ENCODE peak calls at places on chromosomes 6 and 20, in five cellular contexts. One of them, this sample, is unnamed.

GRCh38 chr6:110357298-110357695 is 852 bp downstream of the METTL24 start:
- DNase-seq in heart right ventricle: no peak
- DNase-seq in breast epithelium: no peak
- DNase-seq in tibial nerve: no peak
- DNase-seq in adrenal gland: no peak
- DNase-seq in this sample: no peak

GRCh38 chr6:88562737-88563625 is 396.8 kb upstream of the CNR1 start:
- DNase-seq in heart right ventricle: no peak
- DNase-seq in breast epithelium: no peak
- DNase-seq in tibial nerve: no peak
- DNase-seq in adrenal gland: no peak
- DNase-seq in this sample: no peak

GRCh38 chr6:42929928-42930360 is 664 bp downstream of the CNPY3 start:
- DNase-seq in heart right ventricle: no peak
- DNase-seq in adrenal gland: no peak
- DNase-seq in breast epithelium: no peak
- DNase-seq in tibial nerve: peak; percentile 13
- DNase-seq in this sample: no peak

GRCh38 chr20:2329286-2329685 is 33.5 kb downstream of the TGM3 start:
- DNase-seq in breast epithelium: no peak
- DNase-seq in tibial nerve: no peak
- DNase-seq in adrenal gland: no peak
- DNase-seq in heart right ventricle: no peak
- DNase-seq in this sample: no peak

GRCh38 chr6:4356899-4357659 is 221.7 kb upstream of the ECI2 start:
- DNase-seq in heart right ventricle: no peak
- DNase-seq in adrenal gland: no peak
- DNase-seq in breast epithelium: no peak
- DNase-seq in tibial nerve: no peak
- DNase-seq in this sample: no peak

GRCh38 chr20:47854687-47855212 is 69.5 kb upstream of the SULF2 start:
- DNase-seq in tibial nerve: no peak
- DNase-seq in adrenal gland: peak; percentile 63
- DNase-seq in breast epithelium: no peak
- DNase-seq in heart right ventricle: no peak
- DNase-seq in this sample: no peak

GRCh38 chr6:110511401-110511800 is 35.0 kb upstream of the SLC22A16 start:
- DNase-seq in tibial nerve: no peak
- DNase-seq in heart right ventricle: no peak
- DNase-seq in adrenal gland: no peak
- DNase-seq in breast epithelium: no peak
- DNase-seq in this sample: no peak

GRCh38 chr20:13213335-13213734 is 7.7 kb upstream of the ISM1 start:
- DNase-seq in tibial nerve: no peak
- DNase-seq in breast epithelium: no peak
- DNase-seq in heart right ventricle: no peak
- DNase-seq in adrenal gland: no peak
- DNase-seq in this sample: no peak

GRCh38 chr6:17081273-17081672 is 20.6 kb upstream of the STMND1 start:
- DNase-seq in tibial nerve: no peak
- DNase-seq in adrenal gland: no peak
- DNase-seq in breast epithelium: no peak
- DNase-seq in heart right ventricle: no peak
- DNase-seq in this sample: no peak

GRCh38 chr20:47456952-47457724 is 44.5 kb upstream of the NCOA3 start:
- DNase-seq in tibial nerve: no peak
- DNase-seq in adrenal gland: no peak
- DNase-seq in heart right ventricle: no peak
- DNase-seq in breast epithelium: no peak
- DNase-seq in this sample: no peak

GRCh38 chr20:5013682-5014447 is 12.6 kb upstream of the SLC23A2 start:
- DNase-seq in breast epithelium: no peak
- DNase-seq in heart right ventricle: no peak
- DNase-seq in adrenal gland: no peak
- DNase-seq in tibial nerve: no peak
- DNase-seq in this sample: no peak

GRCh38 chr20:6783752-6784725 is 16.6 kb downstream of the BMP2 start:
- DNase-seq in tibial nerve: no peak
- DNase-seq in adrenal gland: no peak
- DNase-seq in breast epithelium: no peak
- DNase-seq in heart right ventricle: no peak
- DNase-seq in this sample: no peak

GRCh38 chr20:13700761-13701160 is 62.0 kb upstream of the TASP1 start:
- DNase-seq in adrenal gland: no peak
- DNase-seq in heart right ventricle: no peak
- DNase-seq in tibial nerve: no peak
- DNase-seq in breast epithelium: no peak
- DNase-seq in this sample: no peak

GRCh38 chr6:16239798-16240123 is 1.4 kb downstream of the GMPR start:
- DNase-seq in tibial nerve: no peak
- DNase-seq in heart right ventricle: no peak
- DNase-seq in breast epithelium: no peak
- DNase-seq in adrenal gland: peak; percentile 87
- DNase-seq in this sample: no peak

GRCh38 chr6:77786935-77787629 is 134.2 kb downstream of the MEI4 start:
- DNase-seq in breast epithelium: no peak
- DNase-seq in adrenal gland: no peak
- DNase-seq in heart right ventricle: no peak
- DNase-seq in tibial nerve: no peak
- DNase-seq in this sample: no peak

GRCh38 chr6:111781055-111781708 is 92.1 kb downstream of the FYN start:
- DNase-seq in tibial nerve: no peak
- DNase-seq in heart right ventricle: no peak
- DNase-seq in breast epithelium: no peak
- DNase-seq in adrenal gland: no peak
- DNase-seq in this sample: no peak

GRCh38 chr6:31657406-31658157 is 1.9 kb downstream of the APOM start:
- DNase-seq in tibial nerve: no peak
- DNase-seq in breast epithelium: no peak
- DNase-seq in heart right ventricle: no peak
- DNase-seq in adrenal gland: no peak
- DNase-seq in this sample: no peak

GRCh38 chr20:61757678-61758555 is 307.8 kb downstream of the TAF4 start:
- DNase-seq in breast epithelium: peak; percentile 19
- DNase-seq in tibial nerve: no peak
- DNase-seq in heart right ventricle: no peak
- DNase-seq in adrenal gland: no peak
- DNase-seq in this sample: no peak

GRCh38 chr6:148055410-148055809 is 287.2 kb upstream of the SASH1 start:
- DNase-seq in breast epithelium: no peak
- DNase-seq in tibial nerve: no peak
- DNase-seq in adrenal gland: no peak
- DNase-seq in heart right ventricle: no peak
- DNase-seq in this sample: no peak

GRCh38 chr20:51529758-51530157 is 12.8 kb downstream of the NFATC2 start:
- DNase-seq in heart right ventricle: no peak
- DNase-seq in adrenal gland: no peak
- DNase-seq in breast epithelium: no peak
- DNase-seq in tibial nerve: no peak
- DNase-seq in this sample: no peak

GRCh38 chr6:144811140-144811539 is 526.0 kb downstream of the UTRN start:
- DNase-seq in breast epithelium: no peak
- DNase-seq in heart right ventricle: no peak
- DNase-seq in tibial nerve: no peak
- DNase-seq in adrenal gland: no peak
- DNase-seq in this sample: no peak

GRCh38 chr20:16059841-16060240 is 513.4 kb downstream of the KIF16B start:
- DNase-seq in adrenal gland: no peak
- DNase-seq in breast epithelium: no peak
- DNase-seq in tibial nerve: no peak
- DNase-seq in heart right ventricle: no peak
- DNase-seq in this sample: no peak

GRCh38 chr6:35742842-35743241 is 6.0 kb downstream of the ARMC12 start:
- DNase-seq in heart right ventricle: no peak
- DNase-seq in tibial nerve: no peak
- DNase-seq in breast epithelium: peak; percentile 2
- DNase-seq in adrenal gland: no peak
- DNase-seq in this sample: no peak

GRCh38 chr6:85390105-85390728 is 59.7 kb upstream of the NT5E start:
- DNase-seq in tibial nerve: no peak
- DNase-seq in adrenal gland: no peak
- DNase-seq in heart right ventricle: no peak
- DNase-seq in breast epithelium: no peak
- DNase-seq in this sample: no peak

GRCh38 chr6:64383277-64383676 is 747.7 kb downstream of the PHF3 start:
- DNase-seq in tibial nerve: no peak
- DNase-seq in adrenal gland: no peak
- DNase-seq in heart right ventricle: no peak
- DNase-seq in breast epithelium: no peak
- DNase-seq in this sample: no peak

GRCh38 chr20:50321797-50322480 is 131.3 kb downstream of the CEBPB start:
- DNase-seq in adrenal gland: peak; percentile 29
- DNase-seq in tibial nerve: no peak
- DNase-seq in heart right ventricle: no peak
- DNase-seq in breast epithelium: no peak
- DNase-seq in this sample: no peak

DNA sequence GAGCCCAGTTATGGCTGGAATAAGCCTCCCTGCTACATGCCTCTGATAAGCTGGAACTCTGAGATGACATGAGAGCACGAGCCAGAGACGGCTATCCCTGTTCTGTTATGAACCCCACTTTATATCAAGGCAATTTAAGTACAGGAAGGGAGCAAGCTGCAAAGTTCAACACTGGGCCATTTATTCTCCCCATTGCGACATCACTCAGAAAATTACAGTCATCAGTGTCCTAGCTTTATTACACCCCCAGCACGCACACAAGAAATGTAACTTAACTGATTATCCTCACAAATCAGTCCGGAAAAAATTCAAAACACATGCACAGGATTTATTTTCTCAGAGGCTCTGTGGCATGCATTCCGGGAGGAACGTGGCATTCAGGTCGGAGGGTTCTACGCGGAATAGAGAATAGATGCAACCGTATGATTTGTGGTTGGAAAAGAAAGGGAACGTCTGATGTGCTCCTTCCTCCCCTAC is 125.4 kb upstream of the SLC2A12 start:
- DNase-seq in breast epithelium: no peak
- DNase-seq in tibial nerve: peak; percentile 34
- DNase-seq in adrenal gland: no peak
- DNase-seq in heart right ventricle: no peak
- DNase-seq in this sample: no peak
- H3K4me3 ChIP-seq in breast epithelium: peak overlapping the region; percentile 49
- H3K4me3 ChIP-seq in tibial nerve: peak overlapping the region; percentile 53
- H3K4me3 ChIP-seq in adrenal gland: no peak overlapping the region
- H3K4me3 ChIP-seq in heart right ventricle: peak overlapping the region; percentile 45
- H3K4me3 ChIP-seq in this sample: peak overlapping the region; percentile 90

DNA sequence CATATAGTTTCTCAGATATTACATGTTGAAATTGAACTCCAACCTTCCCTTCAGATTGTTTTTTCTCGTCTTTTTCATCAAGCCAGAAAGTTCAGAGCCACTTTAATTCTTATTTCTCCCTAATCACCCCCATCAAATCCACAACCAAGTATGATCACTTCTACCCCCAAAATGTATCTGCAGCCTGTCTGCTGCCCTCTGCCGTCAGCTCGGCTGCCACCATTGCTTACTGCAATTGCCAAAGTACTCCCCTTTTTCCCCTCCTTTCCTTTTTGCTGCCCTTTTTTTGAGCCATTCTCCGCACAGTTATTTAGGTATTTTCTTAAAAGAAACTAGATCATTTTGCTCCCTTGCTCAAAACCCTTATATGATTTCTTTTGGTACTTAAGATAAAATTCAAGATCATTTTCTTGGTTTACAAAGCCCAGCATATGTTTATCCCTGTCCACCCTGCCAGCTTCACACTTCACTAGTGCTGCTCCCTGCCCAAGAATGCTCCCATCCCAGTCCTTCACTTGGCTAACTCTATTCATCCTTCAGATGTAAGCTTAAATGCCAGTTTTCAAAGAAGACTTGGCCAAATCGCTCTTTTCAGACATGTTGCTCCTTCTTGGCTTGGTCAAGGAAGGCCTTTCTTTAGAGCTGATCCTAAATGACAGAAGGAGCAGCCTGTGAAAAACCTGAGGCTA is 63.6 kb downstream of the SH3BGRL2 start:
- DNase-seq in breast epithelium: no peak
- DNase-seq in heart right ventricle: no peak
- DNase-seq in adrenal gland: no peak
- DNase-seq in tibial nerve: no peak
- DNase-seq in this sample: no peak
- TF ChIP-seq CTCF in breast epithelium: no peak
- TF ChIP-seq CTCF in heart right ventricle: no peak
- TF ChIP-seq CTCF in adrenal gland: no peak
- TF ChIP-seq CTCF in tibial nerve: no peak
- TF ChIP-seq CTCF in this sample: no peak

GRCh38 chr6:38391206-38391908 is 248.4 kb downstream of the BTBD9 start:
- DNase-seq in tibial nerve: no peak
- DNase-seq in heart right ventricle: no peak
- DNase-seq in adrenal gland: no peak
- DNase-seq in breast epithelium: no peak
- DNase-seq in this sample: no peak

GRCh38 chr6:38387994-38388393 is 251.7 kb downstream of the BTBD9 start:
- DNase-seq in adrenal gland: no peak
- DNase-seq in breast epithelium: no peak
- DNase-seq in heart right ventricle: no peak
- DNase-seq in tibial nerve: peak; percentile 14
- DNase-seq in this sample: no peak

GRCh38 chr6:38387461-38387860 is 252.3 kb downstream of the BTBD9 start:
- DNase-seq in tibial nerve: no peak
- DNase-seq in adrenal gland: no peak
- DNase-seq in heart right ventricle: no peak
- DNase-seq in breast epithelium: no peak
- DNase-seq in this sample: no peak

GRCh38 chr6:38391909-38392614 is 247.7 kb downstream of the BTBD9 start:
- DNase-seq in adrenal gland: no peak
- DNase-seq in tibial nerve: no peak
- DNase-seq in heart right ventricle: no peak
- DNase-seq in breast epithelium: no peak
- DNase-seq in this sample: no peak

GRCh38 chr6:38389875-38390274 is 249.9 kb downstream of the BTBD9 start:
- DNase-seq in heart right ventricle: no peak
- DNase-seq in tibial nerve: no peak
- DNase-seq in breast epithelium: no peak
- DNase-seq in adrenal gland: no peak
- DNase-seq in this sample: no peak
- H3K27ac ChIP-seq in heart right ventricle: no peak overlapping the region
- H3K27ac ChIP-seq in tibial nerve: no peak overlapping the region
- H3K27ac ChIP-seq in breast epithelium: no peak overlapping the region
- H3K27ac ChIP-seq in adrenal gland: no peak overlapping the region
- H3K27ac ChIP-seq in this sample: no peak overlapping the region

DNA sequence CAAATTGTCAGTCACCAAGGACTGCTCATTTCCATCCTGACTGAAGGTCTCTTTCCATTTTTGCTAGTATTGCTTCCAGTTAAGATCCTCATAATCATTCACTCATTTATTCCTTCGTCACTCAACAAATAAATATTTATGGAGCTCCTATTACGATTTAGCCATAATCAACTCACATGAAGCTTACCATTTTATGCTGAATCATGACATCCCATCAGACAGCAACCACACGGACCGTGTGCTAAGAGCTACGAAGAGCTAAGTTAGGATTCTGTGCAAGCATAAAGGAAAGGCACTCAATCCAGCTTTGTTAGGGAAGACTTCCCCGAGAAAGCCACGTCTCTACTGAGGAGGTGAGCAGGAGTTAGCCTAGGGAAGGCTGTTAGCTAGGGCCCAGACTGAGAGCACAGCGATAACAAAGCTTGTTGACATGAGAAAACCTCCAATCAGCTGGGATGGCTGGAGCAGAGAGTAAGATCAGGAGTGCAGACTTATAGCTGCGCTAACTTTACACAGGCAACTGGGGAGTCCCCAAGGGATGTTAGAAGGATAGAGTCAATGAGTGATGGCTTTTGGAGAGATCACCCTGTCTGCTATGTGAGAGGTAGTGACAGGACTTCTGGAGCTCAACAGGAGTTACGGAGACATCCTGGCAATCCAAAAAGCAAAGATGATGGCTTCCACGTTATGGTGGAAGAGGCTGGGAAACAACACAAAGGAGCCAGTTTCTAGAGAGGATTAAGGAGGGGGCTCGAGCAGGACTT is 2.6 kb upstream of the GID8 start:
- DNase-seq in breast epithelium: no peak
- DNase-seq in tibial nerve: no peak
- DNase-seq in adrenal gland: no peak
- DNase-seq in heart right ventricle: no peak
- DNase-seq in this sample: no peak
- H3K4me3 ChIP-seq in breast epithelium: peak overlapping the region; percentile 98
- H3K4me3 ChIP-seq in tibial nerve: no peak overlapping the region
- H3K4me3 ChIP-seq in adrenal gland: no peak overlapping the region
- H3K4me3 ChIP-seq in heart right ventricle: peak overlapping the region; percentile 93
- H3K4me3 ChIP-seq in this sample: no peak overlapping the region